ENCODE peak calls at places on chromosomes 1 and 21, in seven cellular contexts. B is heart right ventricle; X is nucleus accumbens; N is WTC11; H is activated T-helper 9 cell treated with anti-CD3 and anti-CD28 coated beads, Interleukin-2, amount 50 U/mL, for 16 hours; L is CD4-positive, CD25-positive, alpha-beta regulatory T cell; W is HT-29. Q is an unnamed sample.

GRCh38 chr1:246735735-246736134 is 11.5 kb downstream of the SCCPDH start:
- DNase-seq in B (no peak), X (no peak), N (no peak), H (no peak), L (no peak), W (no peak), Q (no peak)

GRCh38 chr1:20279507-20279906 is 11.2 kb upstream of the VWA5B1 start:
- DNase-seq in B (no peak), X (no peak), N (no peak), H (no peak), L (no peak), W (peak; percentile 20), Q (no peak)

GRCh38 chr1:37477198-37477931 is 3.0 kb downstream of the ZC3H12A start:
- DNase-seq in B (peak; percentile 17), X (no peak), N (peak; percentile 66), H (peak; percentile 81), L (peak; percentile 87), W (peak; percentile 61), Q (no peak)

GRCh38 chr1:156241311-156241811 is 623 bp upstream of the BGLAP start:
- DNase-seq in B (no peak), X (no peak), N (no peak), H (no peak), L (no peak), W (peak; percentile 35), Q (no peak)

GRCh38 chr1:9557624-9558023 is 18.4 kb downstream of the SLC25A33 start:
- DNase-seq in B (no peak), X (no peak), N (no peak), H (no peak), L (no peak), W (no peak), Q (no peak)

GRCh38 chr1:232508161-232508661 is 121.7 kb downstream of the SIPA1L2 start:
- DNase-seq in B (no peak), X (peak; percentile 82), N (no peak), H (no peak), L (no peak), W (peak; percentile 2), Q (no peak)

GRCh38 chr1:3821004-3821933 is 25.0 kb upstream of the LRRC47 start:
- DNase-seq in B (no peak), X (no peak), N (no peak), H (no peak), L (no peak), W (no peak), Q (no peak)

GRCh38 chr21:45887121-45887611 is 94.4 kb upstream of the COL6A1 start:
- DNase-seq in B (peak; percentile 64), X (peak; percentile 70), N (no peak), H (no peak), L (no peak), W (no peak), Q (no peak)

GRCh38 chr1:185565314-185565713 is 168.9 kb upstream of the HMCN1 start:
- DNase-seq in B (no peak), X (no peak), N (no peak), H (no peak), L (no peak), W (peak; percentile 92), Q (no peak)

GRCh38 chr1:101050869-101051268 is 25.3 kb upstream of the DPH5 start:
- DNase-seq in B (no peak), X (no peak), N (no peak), H (no peak), L (no peak), W (no peak), Q (no peak)

GRCh38 chr1:75345538-75346292 is 211.5 kb downstream of the LHX8 start:
- DNase-seq in B (no peak), X (no peak), N (no peak), H (no peak), L (no peak), W (no peak), Q (no peak)

GRCh38 chr1:114032271-114033218 is 53.3 kb downstream of the OLFML3 start:
- DNase-seq in B (no peak), X (no peak), N (peak; percentile 43), H (no peak), L (no peak), W (no peak), Q (no peak)

GRCh38 chr1:53765656-53766055 is 26.7 kb upstream of the GLIS1 start:
- DNase-seq in B (no peak), X (no peak), N (no peak), H (no peak), L (no peak), W (no peak), Q (no peak)

GRCh38 chr21:25501996-25502665 is 105.2 kb downstream of the MRPL39 start:
- DNase-seq in B (no peak), X (no peak), N (no peak), H (peak; percentile 34), L (no peak), W (no peak), Q (no peak)

GRCh38 chr1:155979525-155980343 is 1.4 kb upstream of the ARHGEF2 start:
- DNase-seq in B (peak; percentile 58), X (no peak), N (no peak), H (no peak), L (no peak), W (peak; percentile 56), Q (no peak)

GRCh38 chr1:154398141-154398540 is 7.0 kb upstream of the IL6R start:
- DNase-seq in B (no peak), X (no peak), N (no peak), H (no peak), L (no peak), W (no peak), Q (no peak)

GRCh38 chr1:201275266-201275666 is 8.0 kb upstream of the PKP1 start:
- DNase-seq in B (peak; percentile 76), X (no peak), N (no peak), H (no peak), L (no peak), W (no peak), Q (no peak)

GRCh38 chr1:226640737-226641136 is 92.2 kb downstream of the STUM start:
- DNase-seq in B (no peak), X (no peak), N (no peak), H (no peak), L (no peak), W (no peak), Q (no peak)

GRCh38 chr1:47524272-47524671 is 86.4 kb downstream of the FOXD2 start:
- DNase-seq in B (no peak), X (no peak), N (no peak), H (no peak), L (no peak), W (no peak), Q (no peak)

GRCh38 chr1:232238009-232238408 is 391.9 kb downstream of the SIPA1L2 start:
- DNase-seq in B (no peak), X (no peak), N (no peak), H (no peak), L (no peak), W (no peak), Q (no peak)

GRCh38 chr1:111553199-111553598 is 49.8 kb upstream of the ADORA3 start:
- DNase-seq in B (no peak), X (no peak), N (no peak), H (no peak), L (no peak), W (no peak), Q (no peak)

GRCh38 chr1:225816643-225817538 is 7.0 kb downstream of the EPHX1 start:
- DNase-seq in B (peak; percentile 85), X (no peak), N (no peak), H (no peak), L (no peak), W (no peak), Q (no peak)

GRCh38 chr1:34163792-34164509 is 1.1 kb downstream of the CSMD2 start:
- DNase-seq in B (no peak), X (peak; percentile 47), N (peak; percentile 55), H (no peak), L (no peak), W (no peak), Q (no peak)

Q was measured in iPS DF 6.9.